ENCODE peak calls at places on chromosomes 11 and 22, in six cellular contexts. U is adrenal gland, H is BJ, W is choroid plexus epithelial cell, J is cardiac muscle cell, K is body of pancreas. A is an unnamed sample.

GRCh38 chr11:67415501-67416304 is at the start of gene CARNS1:
- DNase-seq in W (no peak), U (no peak), H (no peak), J (no peak), K (peak), A (no peak)

GRCh38 chr11:16155448-16155847 is 200.9 kb downstream of the SOX6 start:
- DNase-seq in U (no peak), J (no peak), H (no peak), W (no peak), K (no peak), A (no peak)

GRCh38 chr11:116537121-116537520 is 235.7 kb downstream of the BUD13 start:
- DNase-seq in H (no peak), W (no peak), J (no peak), K (no peak), U (no peak), A (no peak)

GRCh38 chr11:123437236-123437979 is 7.3 kb downstream of the GRAMD1B start:
- DNase-seq in H (no peak), J (no peak), U (no peak), W (no peak), K (no peak), A (no peak)

GRCh38 chr11:60172011-60172410 is 10.9 kb downstream of the MS4A6A start:
- DNase-seq in U (no peak), W (no peak), J (no peak), K (no peak), H (no peak), A (no peak)

GRCh38 chr11:3104961-3105790 is 48.0 kb upstream of the CARS1 start:
- DNase-seq in W (no peak), U (no peak), K (peak), H (no peak), J (no peak), A (no peak)

GRCh38 chr22:22180738-22181514 is 63.7 kb upstream of the VPREB1 start:
- DNase-seq in J (no peak), K (no peak), U (no peak), H (no peak), W (no peak), A (no peak)

GRCh38 chr22:36085476-36086169 is 57.0 kb upstream of the RBFOX2 start:
- DNase-seq in H (no peak), K (no peak), W (no peak), J (no peak), U (no peak), A (no peak)

GRCh38 chr22:36184433-36185035 is 17.1 kb downstream of the APOL4 start:
- DNase-seq in W (peak), H (no peak), J (no peak), U (no peak), K (no peak), A (peak)

GRCh38 chr22:30396871-30397655 is at the start of gene SEC14L2:
- DNase-seq in W (peak), H (no peak), U (peak), K (peak), J (peak), A (peak)

GRCh38 chr22:39332441-39333064 is 13.1 kb upstream of the RPL3 start:
- DNase-seq in K (peak), W (no peak), J (peak), U (no peak), H (no peak), A (peak)

GRCh38 chr11:129930743-129931142 is 35.4 kb upstream of the NFRKB start:
- DNase-seq in H (no peak), U (no peak), W (no peak), K (no peak), J (no peak), A (no peak)

GRCh38 chr22:38298312-38299000 is 18.8 kb downstream of the CSNK1E start:
- DNase-seq in U (peak), H (no peak), K (no peak), J (no peak), W (peak), A (peak)

GRCh38 chr11:85961930-85962363 is 106.8 kb downstream of the CCDC83 start:
- DNase-seq in U (no peak), W (peak), K (no peak), H (no peak), J (no peak), A (peak)

GRCh38 chr22:35303029-35303624 is 3.4 kb downstream of the TOM1 start:
- DNase-seq in W (peak), U (no peak), H (no peak), J (no peak), K (no peak), A (no peak)

GRCh38 chr11:131488208-131488607 is 117.8 kb downstream of the NTM start:
- DNase-seq in J (no peak), K (no peak), U (no peak), H (no peak), W (no peak), A (no peak)

GRCh38 chr11:5524756-5525155 is 8.3 kb upstream of the UBQLNL start:
- DNase-seq in U (no peak), J (no peak), K (no peak), H (no peak), W (no peak), A (no peak)

GRCh38 chr22:46390652-46391301 is 55.3 kb downstream of the TRMU start:
- DNase-seq in K (peak), H (peak), J (no peak), U (peak), W (peak), A (peak)

GRCh38 chr11:120789391-120789790 is 234.5 kb upstream of the TBCEL start:
- DNase-seq in H (no peak), J (no peak), W (no peak), U (no peak), K (no peak), A (no peak)

GRCh38 chr22:43066844-43067385 is 22.3 kb downstream of the TTLL1 start:
- DNase-seq in K (no peak), W (peak), H (no peak), U (no peak), J (no peak), A (peak)

GRCh38 chr22:20172038-20172613 is 21.3 kb upstream of the CCDC188 start:
- DNase-seq in W (no peak), H (no peak), K (no peak), J (no peak), U (no peak), A (no peak)

GRCh38 chr11:62985351-62985750 is 584 bp upstream of the SLC22A6 start:
- DNase-seq in K (no peak), J (no peak), W (no peak), H (no peak), U (no peak), A (no peak)

GRCh38 chr22:25448435-25449051 is 115.9 kb upstream of the GRK3 start:
- DNase-seq in U (no peak), K (peak), J (peak), H (no peak), W (peak), A (peak)

GRCh38 chr22:49577168-49578060 is 250.3 kb downstream of the BRD1 start:
- DNase-seq in H (no peak), W (no peak), K (no peak), U (peak), J (no peak), A (no peak)

GRCh38 chr11:62615521-62615920 is 2.5 kb downstream of the ROM1 start:
- DNase-seq in J (no peak), H (no peak), U (no peak), K (no peak), W (no peak), A (no peak)

GRCh38 chr11:103202048-103202651 is 92.9 kb downstream of the DYNC2H1 start:
- DNase-seq in H (no peak), U (no peak), J (peak), W (peak), K (no peak), A (peak)

GRCh38 chr11:92316410-92316809 is 91.8 kb downstream of the FAT3 start:
- DNase-seq in H (no peak), U (no peak), J (no peak), K (no peak), W (no peak), A (no peak)

GRCh38 chr11:859394-860131 is 16.9 kb downstream of the TSPAN4 start:
- DNase-seq in K (peak), H (no peak), U (peak), W (peak), J (peak), A (peak)

DNA sequence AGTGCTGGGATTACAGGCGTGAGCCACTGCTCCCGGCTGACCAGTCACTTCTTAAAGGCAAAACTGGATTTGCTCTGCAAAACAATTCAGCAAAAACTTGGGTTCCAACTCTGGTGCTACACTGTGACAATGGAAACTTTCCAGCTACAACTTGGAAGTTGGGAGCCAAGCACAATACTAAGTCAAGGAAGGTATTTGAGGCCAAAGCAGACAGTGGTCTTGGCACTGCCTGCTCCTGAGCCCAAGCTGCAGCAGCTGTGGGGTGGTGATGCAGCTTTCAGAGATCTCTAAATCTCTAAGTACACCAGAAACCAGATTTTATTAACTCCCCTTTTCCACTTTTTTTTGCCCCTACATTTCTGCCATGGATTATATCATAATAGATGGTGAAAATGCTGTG is 17.5 kb downstream of the ADM start:
- DNase-seq in J (no peak), W (no peak), H (no peak), K (no peak), U (no peak), A (no peak)
- H3K4me3 ChIP-seq in J (no peak), W (no peak), H (no peak), K (no peak), U (no peak), A (no peak)

GRCh38 chr11:20256925-20257324 is 96.7 kb upstream of the DBX1 start:
- DNase-seq in W (no peak), H (no peak), J (no peak), K (no peak), U (no peak), A (no peak)
- TF ChIP-seq CTCF in W (no peak), H (no peak), J (no peak), K (no peak), U (no peak), A (no peak)

DNA sequence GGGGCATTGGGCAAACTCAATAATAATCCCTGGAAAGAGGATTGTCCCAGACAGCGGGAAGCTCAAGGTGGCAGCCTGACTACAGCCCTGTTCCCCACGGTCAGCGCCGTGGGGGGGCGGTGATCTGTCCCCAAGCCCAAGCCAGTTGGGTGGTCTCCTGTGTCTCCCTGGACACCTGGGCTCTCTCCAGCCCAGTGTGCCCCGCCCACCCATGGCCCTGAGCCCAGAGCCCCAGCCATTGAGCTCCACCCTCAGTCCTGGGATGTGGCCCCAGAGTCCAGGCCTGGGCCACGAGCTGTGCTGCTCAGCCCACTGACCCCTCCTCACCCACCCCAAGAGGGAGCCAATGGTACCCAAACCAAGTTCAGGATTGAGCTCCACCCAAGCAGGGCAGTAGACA is 27.9 kb upstream of the PDE2A start:
- DNase-seq in H (no peak), J (no peak), U (no peak), K (no peak), W (no peak), A (no peak)
- H3K4me3 ChIP-seq in H (no peak), J (no peak), U (no peak), K (no peak), W (no peak), A (no peak)

DNA sequence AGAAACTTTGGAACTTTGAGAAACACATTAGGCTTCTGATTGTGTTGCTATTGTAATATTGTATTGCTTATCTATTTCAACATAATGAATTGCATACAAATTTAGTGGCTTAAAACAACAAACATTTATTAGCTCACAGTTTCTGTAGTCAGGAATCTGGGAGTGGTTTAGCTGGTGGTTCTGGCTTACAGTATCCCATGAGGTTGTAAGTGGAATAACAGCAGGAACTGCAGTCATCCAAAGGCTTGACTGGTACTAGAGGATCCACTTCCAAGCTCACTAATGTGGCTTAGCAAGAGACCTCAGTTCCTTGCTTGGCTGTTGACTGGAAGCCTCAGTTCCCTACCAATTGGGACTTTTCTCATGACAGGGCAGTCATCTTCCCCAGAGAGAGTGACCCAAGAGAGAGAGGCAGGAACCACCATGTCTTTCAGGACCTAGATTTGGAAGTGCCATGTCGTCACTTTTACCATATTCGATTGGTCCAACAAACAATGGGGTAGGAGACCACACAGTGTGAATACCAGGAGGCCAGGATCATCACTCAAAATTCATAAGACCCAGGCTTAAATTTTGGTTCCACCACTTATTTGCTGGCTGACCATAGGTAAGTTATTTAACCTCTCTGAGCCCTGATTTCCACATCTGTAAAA is 27.1 kb upstream of the RASSF10 start:
- DNase-seq in W (peak), J (no peak), U (no peak), K (no peak), H (no peak), A (peak)
- TF ChIP-seq CTCF in W (no peak), J (peak), U (no peak), K (no peak), H (peak), A (no peak)

GRCh38 chr11:46387456-46387855 is 4.1 kb downstream of the CHRM4 start:
- DNase-seq in H (no peak), K (no peak), J (no peak), W (no peak), U (no peak), A (no peak)

GRCh38 chr11:46389450-46390330 is 1.9 kb downstream of the CHRM4 start:
- DNase-seq in J (peak), U (peak), H (no peak), K (peak), W (peak), A (peak)

GRCh38 chr11:46390331-46391171 is 1.0 kb downstream of the CHRM4 start:
- DNase-seq in K (no peak), J (no peak), W (no peak), U (no peak), H (no peak), A (no peak)

GRCh38 chr11:46387919-46388618 is 3.5 kb downstream of the CHRM4 start:
- DNase-seq in W (no peak), K (no peak), J (no peak), H (no peak), U (no peak), A (no peak)

GRCh38 chr11:46388619-46389449 is 2.7 kb downstream of the CHRM4 start:
- DNase-seq in U (no peak), W (no peak), K (no peak), H (no peak), J (peak), A (no peak)
- H3K4me3 ChIP-seq in U (no peak), W (peak), K (no peak), H (no peak), J (peak), A (no peak)

GRCh38 chr11:8682219-8683114 is at the start of the genes RPL27A and TRIM66:
- DNase-seq in J (peak), K (peak), U (peak), H (peak), W (peak), A (peak)
- TF ChIP-seq CTCF in J (no peak), K (peak), U (peak), H (no peak), W (peak), A (no peak)

GRCh38 chr11:78350646-78351165 is 66.9 kb downstream of the GAB2 start:
- DNase-seq in K (no peak), H (no peak), U (no peak), W (peak), J (no peak), A (peak)
- H3K4me3 ChIP-seq in K (no peak), H (peak), U (peak), W (peak), J (no peak), A (no peak)